ENCODE peak calls at places on chromosomes 11 and 22, in nine cellular contexts. Y is AG10803, S is endothelial cell, A is thoracic aorta, G is esophagus squamous epithelium, M is adrenal gland, F is Peyer's patch, X is coronary artery, E is upper lobe of right lung. L is an unnamed sample.

GRCh38 chr11:30798547-30799236 is 212.5 kb upstream of the MPPED2 start:
- DNase-seq in X (no peak), G (no peak), A (no peak), F (no peak), Y (no peak), E (no peak), M (no peak), S (no peak), L (no peak)

GRCh38 chr22:46065733-46066454 is 84.4 kb upstream of the PPARA start:
- DNase-seq in E (no peak), S (no peak), X (no peak), A (no peak), G (no peak), F (no peak), Y (peak), M (no peak), L (no peak)

GRCh38 chr11:66327171-66328035 is 8.8 kb downstream of the RIN1 start:
- DNase-seq in Y (peak), F (no peak), E (no peak), S (no peak), A (no peak), X (no peak), G (no peak), M (no peak), L (no peak)

GRCh38 chr22:49406879-49407587 is 420.6 kb downstream of the BRD1 start:
- DNase-seq in X (no peak), Y (no peak), M (no peak), F (no peak), G (no peak), E (no peak), A (no peak), S (no peak), L (peak)

GRCh38 chr11:104254347-104254746 is 90.4 kb upstream of the PDGFD start:
- DNase-seq in F (peak), Y (no peak), G (no peak), M (peak), S (peak), E (peak), A (no peak), X (no peak), L (no peak)

GRCh38 chr11:134503596-134503995 is 91.6 kb upstream of the B3GAT1 start:
- DNase-seq in M (no peak), S (no peak), F (peak), Y (no peak), G (no peak), E (peak), X (no peak), A (no peak), L (peak)

GRCh38 chr11:80165763-80166162 is 724.9 kb upstream of the TENM4 start:
- DNase-seq in G (no peak), M (no peak), F (no peak), Y (peak), A (no peak), S (no peak), E (no peak), X (no peak), L (no peak)

GRCh38 chr22:41123151-41123550 is 30.8 kb downstream of the EP300 start:
- DNase-seq in E (no peak), X (no peak), G (no peak), S (no peak), A (no peak), Y (peak), F (no peak), M (no peak), L (no peak)

GRCh38 chr11:86370922-86371614 is 3.6 kb upstream of the CCDC81 start:
- DNase-seq in A (no peak), X (no peak), E (no peak), G (no peak), Y (peak), F (no peak), M (no peak), S (no peak), L (no peak)

GRCh38 chr11:36249271-36249670 is 40.0 kb downstream of the COMMD9 start:
- DNase-seq in M (no peak), X (no peak), S (no peak), E (no peak), G (no peak), Y (peak), A (no peak), F (no peak), L (no peak)

GRCh38 chr11:71055925-71056324 is 196.5 kb downstream of the SHANK2 start:
- DNase-seq in E (no peak), G (no peak), X (no peak), S (no peak), F (no peak), Y (no peak), M (no peak), A (no peak), L (no peak)

GRCh38 chr11:61586792-61587430 is 6.0 kb upstream of the SYT7 start:
- DNase-seq in X (no peak), F (no peak), E (no peak), G (no peak), Y (no peak), A (no peak), S (no peak), M (no peak), L (no peak)

GRCh38 chr22:37432708-37433054 is 5.4 kb upstream of the ELFN2 start:
- DNase-seq in E (no peak), S (no peak), G (no peak), A (no peak), F (no peak), Y (no peak), X (no peak), M (no peak), L (no peak)

GRCh38 chr11:94926698-94927237 is 46.6 kb downstream of the CWC15 start:
- DNase-seq in G (no peak), X (peak), M (peak), F (peak), Y (peak), S (peak), E (peak), A (peak), L (peak)

GRCh38 chr11:78742430-78742829 is 167.8 kb upstream of the NARS2 start:
- DNase-seq in S (no peak), E (peak), M (peak), G (no peak), Y (peak), A (peak), F (peak), X (no peak), L (peak)

GRCh38 chr11:90803366-90803765 is 580.5 kb upstream of the CHORDC1 start:
- DNase-seq in A (no peak), E (no peak), X (no peak), M (no peak), F (no peak), S (no peak), G (no peak), Y (no peak), L (no peak)

GRCh38 chr22:35380013-35380412 is 883 bp upstream of the HMOX1 start:
- DNase-seq in Y (no peak), G (no peak), S (no peak), X (no peak), M (peak), F (peak), E (no peak), A (no peak), L (no peak)

GRCh38 chr11:6855971-6856542 is 6.8 kb upstream of the OR10A2 start:
- DNase-seq in G (no peak), A (no peak), F (no peak), Y (peak), M (no peak), S (no peak), E (no peak), X (no peak), L (no peak)

GRCh38 chr11:46144741-46145140 is 23.5 kb upstream of the PHF21A start:
- DNase-seq in E (no peak), S (no peak), F (no peak), M (peak), Y (no peak), G (no peak), X (no peak), A (no peak), L (no peak)
- TF ChIP-seq CTCF in E (no peak), S (no peak), F (no peak), M (no peak), Y (no peak), G (no peak), X (no peak), A (no peak), L (no peak)

DNA sequence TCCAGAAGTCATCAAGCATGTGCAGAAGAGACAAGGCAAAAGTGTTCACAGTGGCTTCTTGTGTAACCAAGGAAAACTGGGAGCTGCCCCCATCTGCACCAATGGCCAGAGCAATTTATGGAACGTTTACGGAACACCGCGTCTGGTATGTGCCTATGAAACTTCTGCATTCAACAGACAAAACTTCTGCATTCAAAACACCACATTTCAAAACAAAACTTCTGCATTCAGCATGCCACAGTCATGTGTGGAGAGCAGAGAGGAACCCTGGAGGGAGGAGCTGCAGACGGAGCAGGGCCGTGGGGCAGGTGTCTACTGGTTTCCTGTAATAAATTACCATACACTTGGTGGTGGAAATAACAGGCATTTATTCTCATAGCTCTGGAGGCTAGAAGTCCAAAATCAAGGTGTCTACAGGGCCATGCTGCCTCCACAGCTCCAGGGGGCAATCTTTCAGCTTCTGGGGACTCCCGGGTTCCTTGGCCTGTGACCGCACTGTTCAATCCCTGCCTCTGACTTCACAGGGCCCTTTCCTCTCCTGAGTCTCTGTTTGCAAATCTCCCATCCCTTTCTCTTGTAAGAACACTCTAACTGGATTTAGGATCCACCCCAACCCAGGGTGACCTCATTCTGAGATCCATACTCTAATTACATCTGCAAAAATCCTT is 32.2 kb downstream of the RPL3 start:
- DNase-seq in S (no peak), M (no peak), F (peak), G (no peak), A (no peak), E (no peak), Y (peak), X (no peak), L (no peak)
- TF ChIP-seq CTCF in S (no peak), M (no peak), F (no peak), G (no peak), A (no peak), E (no peak), Y (no peak), X (no peak), L (no peak)

GRCh38 chr11:12088047-12088481 is 22.3 kb upstream of the MICAL2 start:
- DNase-seq in X (peak), Y (peak), S (no peak), E (no peak), A (peak), F (peak), M (no peak), G (no peak), L (peak)
- TF ChIP-seq CTCF in X (no peak), Y (peak), S (no peak), E (peak), A (peak), F (no peak), M (no peak), G (no peak), L (no peak)

DNA sequence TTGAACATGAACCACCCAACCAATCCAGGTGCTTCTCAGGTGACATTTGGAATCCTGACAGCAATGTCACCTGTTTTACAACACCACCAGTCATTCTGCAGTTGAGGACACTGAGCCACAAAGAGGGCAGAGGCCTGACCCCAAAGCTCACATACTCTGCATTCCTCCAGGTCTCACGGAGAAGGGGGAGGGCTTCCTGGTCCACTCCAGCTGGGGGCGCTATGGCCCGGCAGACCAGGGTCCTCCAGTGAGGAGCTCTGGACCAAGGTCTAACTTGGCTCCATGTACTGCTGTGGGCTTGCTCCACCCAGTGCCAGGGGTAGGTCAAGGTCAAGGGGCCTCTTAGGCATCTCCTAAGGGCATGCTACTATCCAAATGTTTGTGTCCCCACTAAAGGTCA is 1.5 kb upstream of the PNPLA3 start:
- DNase-seq in Y (no peak), X (no peak), E (no peak), S (no peak), A (no peak), G (no peak), F (no peak), M (no peak), L (no peak)
- TF ChIP-seq CTCF in Y (peak), X (no peak), E (no peak), S (peak), A (no peak), G (no peak), F (no peak), M (no peak), L (no peak)

GRCh38 chr22:47847281-47847890 is 1084.9 kb downstream of the TBC1D22A start:
- DNase-seq in E (no peak), F (no peak), X (no peak), A (no peak), M (no peak), Y (no peak), G (no peak), S (no peak), L (no peak)
- TF ChIP-seq CTCF in E (no peak), F (no peak), X (no peak), A (no peak), M (no peak), Y (no peak), G (no peak), S (no peak), L (no peak)

GRCh38 chr11:119573858-119574257 is 150.9 kb upstream of the THY1 start:
- DNase-seq in A (no peak), F (no peak), G (no peak), Y (no peak), E (no peak), S (no peak), X (no peak), M (no peak), L (no peak)
- TF ChIP-seq CTCF in A (no peak), F (no peak), G (no peak), Y (no peak), E (no peak), S (no peak), X (no peak), M (no peak), L (no peak)

DNA sequence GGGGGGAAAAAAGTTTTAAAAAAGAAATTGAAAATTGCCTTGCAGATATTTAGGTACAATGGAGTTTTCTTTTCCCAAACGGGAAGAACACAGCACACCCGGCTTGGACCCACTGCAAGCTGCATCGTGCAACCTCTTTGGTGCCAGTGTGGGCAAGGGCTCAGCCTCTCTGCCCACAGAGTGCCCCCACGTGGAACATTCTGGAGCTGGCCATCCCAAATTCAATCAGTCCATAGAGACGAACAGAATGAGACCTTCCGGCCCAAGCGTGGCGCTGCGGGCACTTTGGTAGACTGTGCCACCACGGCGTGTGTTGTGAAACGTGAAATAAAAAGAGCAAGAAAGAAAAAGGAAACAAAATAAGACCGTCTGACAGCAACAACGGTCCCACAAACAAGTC is 964.9 kb downstream of the NTM start:
- DNase-seq in F (no peak), A (no peak), G (no peak), X (no peak), E (no peak), S (no peak), M (no peak), Y (no peak), L (no peak)
- TF ChIP-seq CTCF in F (no peak), A (no peak), G (no peak), X (no peak), E (no peak), S (no peak), M (no peak), Y (no peak), L (no peak)

GRCh38 chr11:68961245-68961644 is 19.5 kb downstream of the MRGPRD start:
- DNase-seq in Y (no peak), M (no peak), E (no peak), S (no peak), G (no peak), A (no peak), X (peak), F (no peak), L (no peak)
- TF ChIP-seq CTCF in Y (no peak), M (no peak), E (no peak), S (no peak), G (no peak), A (no peak), X (no peak), F (no peak), L (no peak)

GRCh38 chr11:64248578-64248977 is 1.8 kb upstream of the PPP1R14B start:
- DNase-seq in G (no peak), M (peak), Y (no peak), A (no peak), F (no peak), X (no peak), E (no peak), S (no peak), L (no peak)

GRCh38 chr11:64245401-64245796 is 1.3 kb downstream of the PPP1R14B start:
- DNase-seq in X (no peak), E (no peak), Y (no peak), F (peak), M (peak), S (no peak), A (no peak), G (no peak), L (no peak)

GRCh38 chr11:64245797-64246623 is 733 bp downstream of the PPP1R14B start:
- DNase-seq in S (no peak), Y (peak), X (peak), F (peak), M (peak), A (peak), E (peak), G (no peak), L (peak)

GRCh38 chr11:64247729-64248531 is 1.2 kb upstream of the PPP1R14B start:
- DNase-seq in X (no peak), F (no peak), G (no peak), A (no peak), S (no peak), E (no peak), M (peak), Y (no peak), L (no peak)

DNA sequence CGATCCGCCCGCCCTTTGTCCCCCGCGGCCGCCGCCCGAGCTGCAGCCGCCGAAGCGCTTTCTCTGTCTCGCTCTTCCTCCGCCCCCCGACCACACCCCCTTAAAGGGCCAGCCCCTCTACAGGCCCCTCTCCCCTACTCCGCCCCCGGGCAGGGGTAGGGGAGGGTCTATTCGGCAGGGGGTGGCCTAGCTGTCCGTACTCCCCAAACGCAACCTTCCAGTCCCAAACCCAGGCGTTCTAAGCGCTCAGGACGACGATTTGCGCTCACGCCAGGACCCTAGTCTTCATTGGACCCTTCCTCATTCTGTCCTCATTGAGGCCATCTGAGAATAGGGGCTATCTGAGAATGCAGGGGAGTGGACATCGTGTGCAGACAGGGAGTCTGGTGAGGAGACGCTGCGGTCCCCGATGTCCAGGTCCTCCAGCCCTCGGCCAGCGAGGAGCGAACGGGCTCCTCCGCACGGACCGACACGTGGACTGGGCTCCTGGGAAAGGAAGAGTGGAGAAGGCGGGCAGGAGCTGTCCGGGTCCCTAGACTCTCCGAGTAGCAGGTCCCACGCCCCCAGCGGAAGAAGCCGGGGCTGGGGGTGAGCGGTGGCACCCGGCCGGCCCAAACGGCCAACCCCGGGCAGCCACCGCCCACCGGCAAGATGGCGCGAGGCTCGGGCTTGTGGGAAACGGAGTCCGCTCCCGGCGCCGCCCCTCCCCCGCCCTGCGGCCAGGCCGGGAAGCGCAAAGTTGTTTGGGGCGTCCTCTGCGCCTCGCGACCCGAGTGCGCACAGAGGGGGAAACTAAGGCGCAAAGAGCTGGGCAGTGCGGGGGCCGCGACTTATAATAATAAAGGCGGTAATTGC is at the start of gene PPP1R14B:
- DNase-seq in M (peak), A (peak), E (peak), S (peak), X (peak), F (peak), Y (peak), G (peak), L (peak)
- TF ChIP-seq CTCF in M (peak), A (peak), E (no peak), S (peak), X (no peak), F (no peak), Y (no peak), G (no peak), L (no peak)

DNA sequence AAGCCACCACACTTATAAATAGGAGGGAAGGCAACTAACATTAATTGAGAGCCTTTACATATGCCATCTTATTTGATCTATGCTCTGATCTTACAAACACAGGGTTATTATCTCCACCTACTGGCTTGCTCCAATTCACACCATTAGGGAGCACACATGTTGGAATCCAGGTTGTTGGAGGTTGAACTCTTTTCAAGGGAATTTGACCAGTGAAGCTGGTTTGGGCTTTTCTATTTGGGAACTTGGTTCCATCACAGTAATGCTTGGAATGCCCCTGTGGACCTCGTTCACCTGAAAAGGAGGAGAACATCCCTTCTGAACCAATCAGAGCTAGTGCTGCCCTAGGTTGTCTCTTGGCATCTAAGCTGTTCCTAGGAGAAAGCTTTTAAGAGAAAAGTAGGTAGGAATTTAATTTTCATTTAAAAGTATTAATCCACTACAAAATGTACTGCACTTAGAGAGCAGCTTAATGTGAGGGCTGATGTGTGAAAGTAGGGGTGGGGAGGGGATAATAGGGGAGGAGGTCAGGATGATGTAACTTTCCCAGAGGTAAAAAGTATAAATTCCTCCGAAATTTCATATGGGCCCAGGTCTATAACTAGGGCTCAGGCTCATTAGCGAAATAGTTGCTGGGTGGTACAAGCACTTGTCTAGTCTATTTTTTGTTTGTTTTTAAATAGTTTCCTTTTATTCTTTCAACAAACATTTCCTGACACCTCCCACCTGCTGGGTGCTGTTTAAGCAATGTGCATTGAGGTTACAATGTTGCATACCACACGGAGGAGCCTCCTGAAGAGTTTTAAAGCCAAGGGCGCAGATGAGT is 7.6 kb upstream of the MICAL2 start:
- DNase-seq in G (no peak), Y (no peak), S (no peak), X (no peak), E (no peak), M (no peak), F (peak), A (no peak), L (no peak)
- TF ChIP-seq CTCF in G (no peak), Y (peak), S (no peak), X (no peak), E (no peak), M (no peak), F (no peak), A (no peak), L (no peak)